ENCODE peak calls at places on chromosomes 16 and 17, in five cellular contexts. One of them, this sample, is unnamed.

GRCh38 chr17:18099516-18099915 is 9.0 kb upstream of the MYO15A start:
- DNase-seq in AG04450: no peak
- DNase-seq in ureter: no peak
- DNase-seq in activated CD4-positive, alpha-beta T cell treated with anti-CD3 and anti-CD28 coated beads for 24 hours: no peak
- DNase-seq in epithelial cell of esophagus: no peak
- DNase-seq in this sample: no peak

GRCh38 chr17:39774043-39774442 is 36.3 kb downstream of the GRB7 start:
- DNase-seq in activated CD4-positive, alpha-beta T cell treated with anti-CD3 and anti-CD28 coated beads for 24 hours: no peak
- DNase-seq in AG04450: no peak
- DNase-seq in epithelial cell of esophagus: peak
- DNase-seq in ureter: no peak
- DNase-seq in this sample: no peak

GRCh38 chr16:55292491-55292890 is 31.5 kb upstream of the IRX6 start:
- DNase-seq in activated CD4-positive, alpha-beta T cell treated with anti-CD3 and anti-CD28 coated beads for 24 hours: no peak
- DNase-seq in ureter: no peak
- DNase-seq in AG04450: no peak
- DNase-seq in epithelial cell of esophagus: no peak
- DNase-seq in this sample: no peak

GRCh38 chr16:89507219-89507833 is 877 bp upstream of the SPG7 start:
- DNase-seq in ureter: peak
- DNase-seq in AG04450: no peak
- DNase-seq in epithelial cell of esophagus: no peak
- DNase-seq in activated CD4-positive, alpha-beta T cell treated with anti-CD3 and anti-CD28 coated beads for 24 hours: no peak
- DNase-seq in this sample: no peak

GRCh38 chr16:81112453-81112852 is 16.3 kb upstream of the GCSH start:
- DNase-seq in AG04450: no peak
- DNase-seq in ureter: no peak
- DNase-seq in activated CD4-positive, alpha-beta T cell treated with anti-CD3 and anti-CD28 coated beads for 24 hours: no peak
- DNase-seq in epithelial cell of esophagus: no peak
- DNase-seq in this sample: no peak

GRCh38 chr17:80664217-80664780 is 119.7 kb downstream of the RPTOR start:
- DNase-seq in ureter: no peak
- DNase-seq in epithelial cell of esophagus: no peak
- DNase-seq in activated CD4-positive, alpha-beta T cell treated with anti-CD3 and anti-CD28 coated beads for 24 hours: no peak
- DNase-seq in AG04450: no peak
- DNase-seq in this sample: no peak

GRCh38 chr17:282000-282911 is 70.4 kb downstream of the RPH3AL start:
- DNase-seq in activated CD4-positive, alpha-beta T cell treated with anti-CD3 and anti-CD28 coated beads for 24 hours: no peak
- DNase-seq in ureter: peak
- DNase-seq in epithelial cell of esophagus: no peak
- DNase-seq in AG04450: no peak
- DNase-seq in this sample: no peak

GRCh38 chr17:49588726-49589555 is 13.3 kb downstream of the NXPH3 start:
- DNase-seq in ureter: no peak
- DNase-seq in epithelial cell of esophagus: no peak
- DNase-seq in AG04450: no peak
- DNase-seq in activated CD4-positive, alpha-beta T cell treated with anti-CD3 and anti-CD28 coated beads for 24 hours: no peak
- DNase-seq in this sample: no peak

GRCh38 chr17:82392967-82393366 is 21.4 kb downstream of the UTS2R start:
- DNase-seq in ureter: no peak
- DNase-seq in epithelial cell of esophagus: no peak
- DNase-seq in activated CD4-positive, alpha-beta T cell treated with anti-CD3 and anti-CD28 coated beads for 24 hours: no peak
- DNase-seq in AG04450: no peak
- DNase-seq in this sample: no peak

GRCh38 chr16:68236804-68237242 is 896 bp upstream of the ESRP2 start:
- DNase-seq in AG04450: no peak
- DNase-seq in epithelial cell of esophagus: no peak
- DNase-seq in ureter: no peak
- DNase-seq in activated CD4-positive, alpha-beta T cell treated with anti-CD3 and anti-CD28 coated beads for 24 hours: no peak
- DNase-seq in this sample: no peak

GRCh38 chr16:81601008-81601428 is 156.4 kb downstream of the CMIP start:
- DNase-seq in AG04450: no peak
- DNase-seq in epithelial cell of esophagus: peak
- DNase-seq in activated CD4-positive, alpha-beta T cell treated with anti-CD3 and anti-CD28 coated beads for 24 hours: no peak
- DNase-seq in ureter: no peak
- DNase-seq in this sample: no peak

GRCh38 chr16:8167436-8167835 is 422.9 kb downstream of the TMEM114 start:
- DNase-seq in epithelial cell of esophagus: no peak
- DNase-seq in AG04450: no peak
- DNase-seq in activated CD4-positive, alpha-beta T cell treated with anti-CD3 and anti-CD28 coated beads for 24 hours: no peak
- DNase-seq in ureter: no peak
- DNase-seq in this sample: no peak

GRCh38 chr17:77286641-77287431 is 146.1 kb downstream of the SEC14L1 start:
- DNase-seq in ureter: peak
- DNase-seq in AG04450: no peak
- DNase-seq in epithelial cell of esophagus: peak
- DNase-seq in activated CD4-positive, alpha-beta T cell treated with anti-CD3 and anti-CD28 coated beads for 24 hours: no peak
- DNase-seq in this sample: no peak

GRCh38 chr16:73143681-73144370 is 95.9 kb upstream of the ZFHX3 start:
- DNase-seq in activated CD4-positive, alpha-beta T cell treated with anti-CD3 and anti-CD28 coated beads for 24 hours: no peak
- DNase-seq in ureter: no peak
- DNase-seq in epithelial cell of esophagus: no peak
- DNase-seq in AG04450: no peak
- DNase-seq in this sample: no peak

GRCh38 chr17:71516149-71516548 is 604.7 kb upstream of the SOX9 start:
- DNase-seq in epithelial cell of esophagus: peak
- DNase-seq in AG04450: no peak
- DNase-seq in ureter: no peak
- DNase-seq in activated CD4-positive, alpha-beta T cell treated with anti-CD3 and anti-CD28 coated beads for 24 hours: no peak
- DNase-seq in this sample: no peak

GRCh38 chr17:41223821-41224220 is 2.6 kb upstream of the KRTAP9-2 start:
- DNase-seq in AG04450: no peak
- DNase-seq in epithelial cell of esophagus: no peak
- DNase-seq in activated CD4-positive, alpha-beta T cell treated with anti-CD3 and anti-CD28 coated beads for 24 hours: no peak
- DNase-seq in ureter: no peak
- DNase-seq in this sample: peak

GRCh38 chr16:1650131-1650530 is 27.9 kb upstream of the JPT2 start:
- DNase-seq in activated CD4-positive, alpha-beta T cell treated with anti-CD3 and anti-CD28 coated beads for 24 hours: no peak
- DNase-seq in ureter: no peak
- DNase-seq in epithelial cell of esophagus: no peak
- DNase-seq in AG04450: no peak
- DNase-seq in this sample: no peak

GRCh38 chr17:49223517-49224197 is 6.9 kb downstream of the PHOSPHO1 start:
- DNase-seq in AG04450: no peak
- DNase-seq in epithelial cell of esophagus: peak
- DNase-seq in activated CD4-positive, alpha-beta T cell treated with anti-CD3 and anti-CD28 coated beads for 24 hours: peak
- DNase-seq in ureter: peak
- DNase-seq in this sample: no peak

GRCh38 chr16:89041571-89042481 is 51.8 kb upstream of the ACSF3 start:
- DNase-seq in activated CD4-positive, alpha-beta T cell treated with anti-CD3 and anti-CD28 coated beads for 24 hours: no peak
- DNase-seq in epithelial cell of esophagus: no peak
- DNase-seq in AG04450: no peak
- DNase-seq in ureter: no peak
- DNase-seq in this sample: no peak

This sample was measured in AG09309.